ENCODE peak calls at places on chromosomes 16 and 17, in five cellular contexts. N, H, O, Y and K are unnamed samples.
A peak's percentile ranks its signal among the peaks of the same experiment; 100 is the strongest.

GRCh38 chr17:74632196-74632540 is 8.6 kb upstream of the CD300E start:
- DNase-seq in N (no peak), H (no peak), O (no peak), Y (no peak), K (no peak)

GRCh38 chr17:43341705-43342600 is 56.8 kb upstream of the ARL4D start:
- DNase-seq in N (no peak), H (no peak), O (no peak), Y (no peak), K (no peak)

GRCh38 chr16:73669535-73670274 is 621.8 kb upstream of the ZFHX3 start:
- DNase-seq in N (no peak), H (no peak), O (no peak), Y (no peak), K (no peak)

GRCh38 chr16:68995011-68995504 is 110.4 kb upstream of the HAS3 start:
- DNase-seq in N (peak; percentile 55), H (no peak), O (no peak), Y (no peak), K (no peak)

GRCh38 chr17:21287703-21288449 is 3.4 kb downstream of the MAP2K3 start:
- DNase-seq in N (peak; percentile 91), H (peak; percentile 99), O (peak; percentile 99), Y (peak; percentile 88), K (peak; percentile 85)

GRCh38 chr17:60557805-60558204 is 31.8 kb upstream of the APPBP2 start:
- DNase-seq in N (no peak), H (no peak), O (no peak), Y (no peak), K (no peak)

GRCh38 chr17:13365331-13365730 is 236.4 kb downstream of the HS3ST3A1 start:
- DNase-seq in N (no peak), H (no peak), O (no peak), Y (no peak), K (no peak)

GRCh38 chr16:48405153-48405552 is 19.9 kb upstream of the SIAH1 start:
- DNase-seq in N (no peak), H (no peak), O (no peak), Y (no peak), K (no peak)

GRCh38 chr17:74194682-74195081 is 8.8 kb upstream of the RPL38 start:
- DNase-seq in N (no peak), H (no peak), O (no peak), Y (no peak), K (no peak)

GRCh38 chr17:44084131-44084538 is 13.6 kb downstream of the G6PC3 start:
- DNase-seq in N (peak; percentile 82), H (no peak), O (no peak), Y (no peak), K (no peak)

GRCh38 chr17:17570207-17570797 is 21.2 kb downstream of the PEMT start:
- DNase-seq in N (peak; percentile 80), H (no peak), O (peak; percentile 77), Y (no peak), K (no peak)

GRCh38 chr17:73292031-73292531 is 19.7 kb downstream of the CDC42EP4 start:
- DNase-seq in N (no peak), H (no peak), O (peak; percentile 68), Y (no peak), K (no peak)

GRCh38 chr16:15865742-15866141 is 8.9 kb upstream of the MYH11 start:
- DNase-seq in N (no peak), H (no peak), O (no peak), Y (no peak), K (no peak)

GRCh38 chr16:81276323-81276722 is 37.8 kb downstream of the BCO1 start:
- DNase-seq in N (no peak), H (no peak), O (no peak), Y (no peak), K (no peak)

GRCh38 chr16:4692460-4693295 is 684 bp upstream of the NUDT16L1 start:
- DNase-seq in N (peak; percentile 24), H (peak; percentile 82), O (no peak), Y (no peak), K (no peak)

GRCh38 chr17:45942284-45942683 is 47.9 kb downstream of the MAPT start:
- DNase-seq in N (no peak), H (peak; percentile 85), O (peak; percentile 36), Y (peak; percentile 17), K (peak; percentile 33)

GRCh38 chr16:87966685-87967185 is 15.5 kb downstream of the BANP start:
- DNase-seq in N (no peak), H (no peak), O (peak; percentile 68), Y (no peak), K (peak; percentile 49)

GRCh38 chr17:39705786-39706348 is 6.0 kb downstream of the ERBB2 start:
- DNase-seq in N (no peak), H (no peak), O (peak; percentile 87), Y (no peak), K (no peak)

GRCh38 chr17:81715872-81716673 is 4.0 kb downstream of the SLC25A10 start:
- DNase-seq in N (no peak), H (peak; percentile 64), O (no peak), Y (no peak), K (no peak)

GRCh38 chr17:3754458-3755334 is 31.0 kb downstream of the HASPIN start:
- DNase-seq in N (no peak), H (peak; percentile 92), O (peak; percentile 99), Y (no peak), K (peak; percentile 39)

GRCh38 chr17:80308672-80309517 is 48.2 kb downstream of the RNF213 start:
- DNase-seq in N (no peak), H (peak; percentile 26), O (no peak), Y (no peak), K (no peak)

GRCh38 chr16:79845734-79846135 is 245.2 kb upstream of the MAF start:
- DNase-seq in N (no peak), H (no peak), O (no peak), Y (no peak), K (no peak)

GRCh38 chr16:81447383-81448101 is 2.9 kb downstream of the CMIP start:
- DNase-seq in N (no peak), H (no peak), O (peak; percentile 47), Y (no peak), K (no peak)

GRCh38 chr16:47713225-47713595 is 252.1 kb downstream of the PHKB start:
- DNase-seq in N (no peak), H (no peak), O (no peak), Y (no peak), K (no peak)

GRCh38 chr16:7405166-7405565 is 72.5 kb downstream of the RBFOX1 start:
- DNase-seq in N (no peak), H (no peak), O (peak; percentile 27), Y (no peak), K (peak; percentile 44)

GRCh38 chr17:80611831-80612230 is 67.2 kb downstream of the RPTOR start:
- DNase-seq in N (no peak), H (no peak), O (no peak), Y (no peak), K (no peak)

GRCh38 chr17:32495347-32496253 is 8.8 kb downstream of the CDK5R1 start:
- DNase-seq in N (no peak), H (no peak), O (no peak), Y (no peak), K (peak; percentile 78)

GRCh38 chr17:79154446-79154845 is 79.8 kb downstream of the ENGASE start:
- DNase-seq in N (no peak), H (no peak), O (peak; percentile 32), Y (no peak), K (no peak)

GRCh38 chr17:17406225-17406624 is 70.6 kb upstream of the MED9 start:
- DNase-seq in N (no peak), H (no peak), O (no peak), Y (peak; percentile 69), K (no peak)

GRCh38 chr16:57955572-57955971 is 15.4 kb downstream of the CNGB1 start:
- DNase-seq in N (peak; percentile 40), H (no peak), O (peak; percentile 82), Y (no peak), K (no peak)

GRCh38 chr16:84368327-84368996 is at the start of gene ATP2C2:
- DNase-seq in N (no peak), H (no peak), O (peak; percentile 78), Y (no peak), K (no peak)

GRCh38 chr16:12532871-12533610 is 270.6 kb downstream of the CPPED1 start:
- DNase-seq in N (no peak), H (no peak), O (no peak), Y (no peak), K (no peak)

GRCh38 chr17:15405016-15405415 is 62.4 kb downstream of the CDRT4 start:
- DNase-seq in N (no peak), H (no peak), O (no peak), Y (no peak), K (no peak)
- H3K27ac ChIP-seq in N (no peak overlapping the region), H (no peak overlapping the region), O (peak overlapping the region; percentile 73), Y (no peak overlapping the region), K (no peak overlapping the region)

GRCh38 chr16:75152635-75153034 is 4.3 kb downstream of the ZFP1 start:
- DNase-seq in N (no peak), H (no peak), O (no peak), Y (no peak), K (no peak)
- TF ChIP-seq EP300 in N (no peak), H (no peak), O (no peak), Y (no peak), K (no peak)

GRCh38 chr16:36336-36984 is 16.9 kb downstream of the POLR3K start:
- DNase-seq in N (no peak), H (no peak), O (no peak), Y (no peak), K (no peak)

GRCh38 chr16:35011-35775 is 18.2 kb downstream of the POLR3K start:
- DNase-seq in N (no peak), H (no peak), O (no peak), Y (no peak), K (no peak)

GRCh38 chr16:37511-37910 is 15.9 kb downstream of the POLR3K start:
- DNase-seq in N (no peak), H (no peak), O (no peak), Y (no peak), K (no peak)

GRCh38 chr16:33877-34707 is 19.3 kb downstream of the POLR3K start:
- DNase-seq in N (no peak), H (no peak), O (no peak), Y (no peak), K (no peak)

DNA sequence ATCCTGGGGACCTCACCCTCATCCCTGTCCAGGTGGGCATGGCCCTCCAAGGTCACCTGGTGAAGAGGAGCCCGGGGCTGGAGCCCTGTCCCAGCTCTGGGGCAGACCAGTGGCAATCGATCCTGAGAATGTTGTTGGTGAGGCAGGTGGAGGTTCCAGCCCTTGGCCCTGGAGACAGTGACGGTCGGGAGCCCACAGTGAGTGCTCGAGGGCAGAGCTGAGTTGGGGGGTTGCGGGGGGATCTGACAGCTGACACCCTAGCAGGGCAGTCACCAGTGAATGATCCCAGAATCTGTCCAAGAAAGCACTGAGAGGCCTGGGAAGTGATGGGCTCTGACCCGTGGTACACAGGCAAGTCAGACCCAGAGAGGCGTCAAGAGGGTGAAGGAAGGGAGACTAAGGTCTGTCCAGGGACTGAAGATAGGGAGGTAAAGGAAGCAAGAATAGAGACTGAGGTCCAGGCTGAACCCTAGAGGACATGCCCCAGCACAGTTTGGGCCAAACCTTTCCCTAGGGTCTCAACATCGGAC is 17.6 kb downstream of the POLR3K start:
- DNase-seq in N (no peak), H (no peak), O (no peak), Y (no peak), K (no peak)
- TF ChIP-seq POLR2A in N (no peak), H (no peak), O (no peak), Y (no peak), K (no peak)

DNA sequence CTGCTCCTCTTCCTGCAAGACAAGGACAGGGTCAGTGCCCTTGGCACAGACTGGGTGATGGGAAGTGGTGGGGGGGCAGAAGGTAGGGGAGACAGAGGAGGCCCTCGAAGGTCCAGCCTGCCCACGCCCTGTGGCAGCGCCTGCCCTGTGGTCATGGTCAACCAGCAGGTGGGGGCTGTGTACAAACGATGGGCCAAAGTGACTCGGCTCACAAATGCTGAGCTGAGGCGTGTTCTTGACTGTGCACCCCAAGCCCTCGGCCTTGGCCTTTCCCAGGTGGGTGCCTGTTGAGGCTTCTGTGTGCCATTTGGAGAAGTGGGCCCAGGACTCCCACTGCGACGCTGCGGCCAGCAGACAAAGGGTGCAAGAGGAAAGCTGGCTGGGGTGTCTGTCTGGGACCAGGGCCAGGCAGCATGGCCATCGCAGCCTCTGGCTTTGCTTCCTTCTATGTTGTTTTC is 22.6 kb downstream of the MXRA7 start:
- DNase-seq in N (no peak), H (no peak), O (no peak), Y (no peak), K (peak; percentile 67)
- H3K27ac ChIP-seq in N (peak overlapping the region; percentile 55), H (peak overlapping the region; percentile 92), O (peak overlapping the region; percentile 89), Y (peak overlapping the region; percentile 81), K (peak overlapping the region; percentile 46)